ENCODE peak calls at places on chromosomes 7 and 10, in four cellular contexts. N, S, D and B are unnamed samples.

GRCh38 chr7:44982970-44983369 is 4.2 kb upstream of the MYO1G start:
- DNase-seq in N (no peak), S (no peak), D (no peak), B (no peak)

GRCh38 chr7:50304158-50304910 is at the start of gene IKZF1:
- DNase-seq in N (peak), S (no peak), D (peak), B (no peak)

GRCh38 chr10:86218842-86219241 is 147.8 kb downstream of the GRID1 start:
- DNase-seq in N (no peak), S (no peak), D (no peak), B (no peak)

GRCh38 chr7:29039747-29040569 is 81.8 kb upstream of the TRIL start:
- DNase-seq in N (peak), S (no peak), D (no peak), B (no peak)

GRCh38 chr7:38506756-38507155 is 124.4 kb downstream of the AMPH start:
- DNase-seq in N (no peak), S (peak), D (no peak), B (no peak)

GRCh38 chr7:133551471-133551870 is 298.6 kb downstream of the EXOC4 start:
- DNase-seq in N (no peak), S (no peak), D (no peak), B (no peak)

GRCh38 chr10:26540601-26541000 is 102.5 kb downstream of the APBB1IP start:
- DNase-seq in N (no peak), S (no peak), D (no peak), B (peak)

GRCh38 chr10:22346087-22346661 is 878 bp downstream of the SPAG6 start:
- DNase-seq in N (peak), S (no peak), D (no peak), B (peak)

GRCh38 chr7:123687727-123688126 is 32.1 kb downstream of the LMOD2 start:
- DNase-seq in N (no peak), S (no peak), D (no peak), B (no peak)

GRCh38 chr7:93374345-93374940 is 142.3 kb downstream of the VPS50 start:
- DNase-seq in N (peak), S (peak), D (no peak), B (peak)

GRCh38 chr10:52706347-52707070 is 66.1 kb downstream of the MBL2 start:
- DNase-seq in N (no peak), S (no peak), D (no peak), B (no peak)

GRCh38 chr7:93298206-93298605 is 66.0 kb downstream of the VPS50 start:
- DNase-seq in N (no peak), S (no peak), D (no peak), B (no peak)

GRCh38 chr10:115093286-115093775 is at the start of gene ATRNL1:
- DNase-seq in N (peak), S (no peak), D (no peak), B (peak)

GRCh38 chr7:135209225-135209834 is 2.0 kb downstream of the WDR91 start:
- DNase-seq in N (no peak), S (no peak), D (no peak), B (no peak)

GRCh38 chr7:47332213-47332612 is 249.7 kb downstream of the TNS3 start:
- DNase-seq in N (no peak), S (no peak), D (peak), B (no peak)

GRCh38 chr7:68967598-68967997 is 630.7 kb upstream of the AUTS2 start:
- DNase-seq in N (no peak), S (no peak), D (no peak), B (no peak)

GRCh38 chr10:129101232-129101980 is 365.6 kb upstream of the MGMT start:
- DNase-seq in N (no peak), S (no peak), D (no peak), B (no peak)

GRCh38 chr10:98405422-98405821 is 9.6 kb downstream of the PYROXD2 start:
- DNase-seq in N (no peak), S (peak), D (no peak), B (no peak)

GRCh38 chr10:128576916-128577670 is 450.9 kb upstream of the MKI67 start:
- DNase-seq in N (no peak), S (no peak), D (no peak), B (no peak)

GRCh38 chr10:116742367-116743265 is at the start of gene HSPA12A:
- DNase-seq in N (peak), S (peak), D (peak), B (peak)

GRCh38 chr10:116744163-116744788 is 1.9 kb upstream of the HSPA12A start:
- DNase-seq in N (no peak), S (no peak), D (no peak), B (no peak)

GRCh38 chr10:116740971-116741370 is 1.4 kb downstream of the HSPA12A start:
- DNase-seq in N (no peak), S (no peak), D (no peak), B (no peak)

GRCh38 chr10:116743266-116744064 is 1.1 kb upstream of the HSPA12A start:
- DNase-seq in N (no peak), S (no peak), D (no peak), B (no peak)

DNA sequence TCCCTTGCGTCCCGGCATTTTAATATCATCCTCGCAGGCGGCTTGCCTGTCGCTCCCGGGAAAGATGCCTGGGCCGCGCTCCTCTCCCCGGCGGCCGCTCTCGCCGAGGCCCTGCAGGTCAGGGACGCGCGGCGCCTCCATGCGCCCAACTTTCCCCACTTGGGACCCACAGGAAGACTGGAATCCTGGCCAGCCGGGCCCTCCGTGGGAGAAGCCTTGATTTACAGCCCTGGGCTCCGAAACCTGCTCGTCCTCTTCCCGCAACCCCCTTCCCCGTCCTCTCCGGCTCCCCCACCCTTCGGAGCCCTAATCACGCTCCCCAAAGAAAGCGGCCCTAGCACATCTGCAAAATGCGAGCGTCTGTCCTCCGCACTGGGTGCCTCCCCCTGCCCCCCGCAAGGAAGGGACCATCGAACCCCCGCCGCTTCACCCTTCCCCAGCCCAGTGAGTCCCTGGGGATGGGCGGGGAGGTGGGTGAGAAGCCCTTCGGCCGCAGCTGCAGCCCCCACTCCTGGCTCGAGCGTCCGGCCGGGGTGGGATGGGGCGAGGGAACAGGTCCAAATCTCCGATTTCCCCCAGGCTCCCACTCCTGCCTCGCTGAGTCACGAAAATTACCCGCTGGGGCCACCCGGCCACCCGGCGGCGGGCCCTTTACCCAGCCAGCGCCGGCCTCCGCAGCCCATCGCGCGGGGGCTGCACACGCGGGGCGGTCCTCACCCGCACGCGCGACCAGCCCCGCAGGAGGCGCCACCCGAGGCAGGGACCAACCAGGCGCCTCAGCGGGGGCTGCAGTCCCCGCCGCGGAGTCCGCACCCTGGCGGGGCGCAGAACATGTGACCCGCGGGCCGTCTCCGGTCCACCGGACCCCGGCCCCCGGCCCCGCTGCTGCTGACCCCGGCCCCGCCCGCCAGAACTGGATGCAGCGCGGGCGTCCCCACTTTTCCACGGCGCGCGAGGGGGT is 695 bp downstream of the HSPA12A start:
- DNase-seq in N (peak), S (no peak), D (no peak), B (no peak)
- H2AFZ ChIP-seq in N (peak), S (peak), D (no peak), B (peak)

GRCh38 chr10:102863660-102864059 is 5.6 kb upstream of the AS3MT start:
- DNase-seq in N (no peak), S (no peak), D (no peak), B (no peak)

GRCh38 chr10:102870221-102870620 is 951 bp downstream of the AS3MT start:
- DNase-seq in N (no peak), S (no peak), D (peak), B (no peak)

GRCh38 chr10:102868976-102869289 is 337 bp upstream of the AS3MT start:
- DNase-seq in N (peak), S (no peak), D (no peak), B (no peak)

GRCh38 chr10:102865620-102866019 is 3.6 kb upstream of the AS3MT start:
- DNase-seq in N (no peak), S (no peak), D (no peak), B (no peak)

DNA sequence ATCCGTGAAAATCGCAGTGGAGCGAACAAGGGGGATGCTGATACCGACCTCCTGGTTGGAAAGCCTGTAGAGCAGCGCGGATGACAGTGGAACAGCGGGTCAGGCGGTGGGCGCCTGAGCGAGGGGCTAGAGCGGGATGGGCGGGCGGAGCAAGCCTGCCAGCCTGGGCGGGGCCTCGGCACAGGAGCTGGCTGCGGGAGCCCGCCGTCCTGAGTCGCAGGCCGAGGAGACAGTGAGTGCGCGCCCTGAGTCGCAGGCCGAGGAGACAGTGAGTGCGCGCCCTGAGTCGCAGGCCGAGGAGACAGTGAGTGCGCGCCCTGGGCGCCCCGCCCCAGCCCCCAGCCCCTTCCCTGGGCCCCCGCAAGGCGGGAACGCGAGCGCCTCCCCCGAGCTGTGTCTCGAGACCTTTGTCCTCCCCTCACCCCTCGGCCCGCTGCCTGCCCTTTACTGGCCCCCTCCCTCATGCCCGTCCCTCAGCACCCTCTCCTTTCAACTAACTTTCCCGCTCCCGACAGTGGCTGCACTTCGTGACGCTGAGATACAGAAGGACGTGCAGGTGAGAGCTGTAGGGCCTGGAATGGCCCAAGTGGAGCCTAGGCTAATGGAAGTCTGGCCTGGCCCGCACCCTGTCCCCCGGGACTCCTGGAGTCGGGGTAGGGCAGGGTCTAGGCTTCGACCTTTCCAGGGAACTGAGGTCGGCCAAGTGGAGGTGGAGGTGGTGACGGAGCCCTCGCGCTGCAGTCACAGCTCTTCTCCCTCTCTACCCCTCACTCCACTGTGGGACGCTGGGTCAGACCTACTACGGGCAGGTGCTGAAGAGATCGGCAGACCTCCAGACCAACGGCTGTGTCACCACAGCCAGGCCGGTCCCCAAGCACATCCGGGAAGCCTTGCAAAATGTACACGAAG is at the start of gene AS3MT:
- DNase-seq in N (peak), S (no peak), D (peak), B (peak)
- H3K4ac ChIP-seq in N (peak), S (peak), D (no peak), B (no peak)

GRCh38 chr7:11469028-11469718 is 362.8 kb downstream of the THSD7A start:
- DNase-seq in N (no peak), S (no peak), D (no peak), B (no peak)
- H2AFZ ChIP-seq in N (no peak), S (no peak), D (no peak), B (no peak)

DNA sequence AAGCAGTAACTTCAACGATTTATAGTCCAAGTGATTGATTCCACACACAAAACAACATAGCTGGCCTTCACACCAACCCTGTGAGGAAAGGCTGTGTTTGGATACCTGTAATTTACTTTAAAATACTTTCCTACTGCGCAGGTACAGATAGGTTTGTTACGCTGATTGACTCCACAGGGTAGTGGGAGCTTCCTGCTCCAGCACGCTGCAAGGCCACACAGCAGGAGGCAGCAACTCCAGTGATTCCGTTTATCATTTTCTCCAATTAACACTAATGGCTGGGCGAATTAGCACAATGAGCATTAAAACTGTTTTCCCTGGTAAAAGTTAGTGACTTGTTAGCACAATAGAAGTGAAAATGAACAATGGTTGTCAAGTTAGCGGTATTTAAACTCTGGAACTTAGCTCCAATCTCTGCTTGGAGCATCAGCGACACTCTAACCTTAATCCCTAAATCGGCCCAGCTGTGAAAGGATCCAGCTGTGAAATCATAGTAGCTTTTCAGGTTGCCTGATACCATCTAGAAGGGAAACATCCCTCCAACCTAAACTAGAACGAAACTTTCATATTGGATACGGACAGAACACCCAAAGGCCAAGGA is 945 bp downstream of the DCLRE1C start:
- DNase-seq in N (no peak), S (peak), D (peak), B (peak)
- H3K4ac ChIP-seq in N (no peak), S (peak), D (no peak), B (no peak)

DNA sequence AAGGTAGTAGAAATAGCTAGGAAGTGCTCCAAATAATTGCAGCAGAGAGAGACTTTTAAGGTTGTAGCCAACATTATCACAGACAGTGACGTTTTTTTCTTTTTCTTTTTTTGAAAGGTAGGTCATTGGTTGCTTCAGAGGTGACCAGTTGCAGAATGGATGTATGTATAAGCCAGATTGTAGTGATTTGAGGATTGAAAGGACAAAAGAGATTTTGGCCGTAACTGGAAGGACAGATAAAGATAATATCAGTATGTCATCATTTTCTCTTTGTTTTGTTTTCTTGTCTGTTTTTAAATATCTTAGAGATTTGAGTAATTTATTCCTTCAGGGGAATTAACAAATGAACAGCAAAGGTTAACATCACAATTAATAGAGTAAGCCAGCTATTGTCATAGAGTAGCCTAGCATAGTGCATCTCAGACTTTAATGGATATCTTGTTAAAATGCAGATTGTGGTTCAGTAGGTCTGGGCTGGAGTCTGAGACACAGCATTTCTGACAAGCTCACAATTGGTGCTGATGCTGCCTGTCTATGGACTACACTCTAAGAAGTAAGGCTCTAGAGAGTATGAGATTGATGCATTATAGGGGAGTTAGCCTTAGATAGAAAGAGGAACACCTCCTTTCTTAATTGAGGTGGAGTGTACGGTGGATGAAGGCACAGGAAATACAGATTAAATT is 28.3 kb downstream of the CDK13 start:
- DNase-seq in N (no peak), S (no peak), D (no peak), B (no peak)
- H2AFZ ChIP-seq in N (no peak), S (no peak), D (no peak), B (no peak)

DNA sequence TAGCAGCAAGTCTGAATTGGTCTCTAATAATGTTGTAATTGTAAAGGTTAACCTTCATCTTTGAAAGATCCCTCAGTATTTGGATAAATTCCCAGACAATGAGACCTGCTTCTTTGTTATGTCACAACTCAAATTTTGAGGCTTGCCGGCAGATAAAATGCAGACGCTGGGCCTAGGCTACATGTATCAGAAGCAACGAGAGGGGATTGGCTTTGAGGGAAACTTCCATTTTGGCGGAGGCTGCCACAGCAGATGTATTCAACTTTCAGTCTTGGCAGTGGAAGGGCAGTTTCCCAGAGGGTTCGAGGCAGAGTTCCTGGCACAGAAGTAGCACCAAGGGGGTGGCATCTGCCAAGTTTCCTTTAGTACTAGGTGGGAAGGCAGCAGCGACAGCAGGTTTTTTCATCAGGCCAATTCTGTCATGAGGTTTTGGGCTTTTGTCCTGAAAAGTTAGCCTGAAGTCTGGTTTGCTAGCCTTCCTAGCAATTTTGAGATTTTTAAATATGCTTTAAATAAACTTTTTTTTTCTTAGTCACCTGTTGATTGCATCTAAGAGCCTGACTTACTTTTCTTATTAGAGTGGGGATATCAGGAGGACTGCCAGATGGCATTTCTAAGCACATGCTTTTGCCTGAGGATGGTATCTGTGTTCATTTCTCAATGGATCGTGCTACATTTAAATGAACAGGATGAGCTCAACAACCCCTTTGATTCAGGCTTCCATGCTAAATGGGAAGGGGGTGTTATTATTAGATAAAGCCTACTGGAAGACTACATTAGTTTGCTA is 89.5 kb upstream of the FAM3C start:
- DNase-seq in N (no peak), S (no peak), D (no peak), B (no peak)
- H3K4ac ChIP-seq in N (no peak), S (no peak), D (no peak), B (no peak)